ENCODE peak calls at places on chromosomes 12 and 14, in ten cellular contexts. One of them, this sample, is unnamed.

GRCh38 chr14:69708049-69708448 is 58.9 kb upstream of the SRSF5 start:
- DNase-seq in nephron progenitor cell: no peak
- DNase-seq in HCT116: no peak
- DNase-seq in left lung: no peak
- DNase-seq in BE2C: no peak
- DNase-seq in HFFc6: no peak
- DNase-seq in OCI-LY7: peak
- DNase-seq in upper lobe of right lung: no peak
- DNase-seq in Calu3: no peak
- DNase-seq in fibroblast of villous mesenchyme: no peak
- DNase-seq in this sample: no peak

GRCh38 chr12:46384451-46385301 is 12.1 kb upstream of the SLC38A2 start:
- DNase-seq in HFFc6: no peak
- DNase-seq in left lung: no peak
- DNase-seq in BE2C: no peak
- DNase-seq in nephron progenitor cell: no peak
- DNase-seq in fibroblast of villous mesenchyme: peak
- DNase-seq in HCT116: no peak
- DNase-seq in upper lobe of right lung: no peak
- DNase-seq in OCI-LY7: no peak
- DNase-seq in Calu3: no peak
- DNase-seq in this sample: no peak

GRCh38 chr14:68474741-68475140 is 318.1 kb downstream of the ZFP36L1 start:
- DNase-seq in BE2C: no peak
- DNase-seq in HFFc6: no peak
- DNase-seq in OCI-LY7: no peak
- DNase-seq in HCT116: no peak
- DNase-seq in left lung: no peak
- DNase-seq in nephron progenitor cell: no peak
- DNase-seq in upper lobe of right lung: no peak
- DNase-seq in Calu3: peak
- DNase-seq in fibroblast of villous mesenchyme: no peak
- DNase-seq in this sample: no peak

GRCh38 chr12:63867026-63867425 is 22.5 kb downstream of the SRGAP1 start:
- DNase-seq in BE2C: no peak
- DNase-seq in left lung: no peak
- DNase-seq in fibroblast of villous mesenchyme: no peak
- DNase-seq in nephron progenitor cell: no peak
- DNase-seq in upper lobe of right lung: no peak
- DNase-seq in HCT116: no peak
- DNase-seq in Calu3: no peak
- DNase-seq in HFFc6: no peak
- DNase-seq in OCI-LY7: no peak
- DNase-seq in this sample: no peak

GRCh38 chr12:8026282-8026637 is 6.3 kb upstream of the FOXJ2 start:
- DNase-seq in nephron progenitor cell: no peak
- DNase-seq in HFFc6: no peak
- DNase-seq in upper lobe of right lung: no peak
- DNase-seq in fibroblast of villous mesenchyme: peak
- DNase-seq in HCT116: no peak
- DNase-seq in left lung: no peak
- DNase-seq in OCI-LY7: no peak
- DNase-seq in BE2C: no peak
- DNase-seq in Calu3: no peak
- DNase-seq in this sample: no peak

GRCh38 chr12:106133136-106134087 is 5.3 kb downstream of the NUAK1 start:
- DNase-seq in fibroblast of villous mesenchyme: no peak
- DNase-seq in HCT116: no peak
- DNase-seq in Calu3: peak
- DNase-seq in left lung: no peak
- DNase-seq in BE2C: no peak
- DNase-seq in OCI-LY7: no peak
- DNase-seq in nephron progenitor cell: no peak
- DNase-seq in upper lobe of right lung: no peak
- DNase-seq in HFFc6: peak
- DNase-seq in this sample: no peak

GRCh38 chr12:59780605-59781135 is 184.8 kb downstream of the SLC16A7 start:
- DNase-seq in HCT116: peak
- DNase-seq in nephron progenitor cell: no peak
- DNase-seq in fibroblast of villous mesenchyme: peak
- DNase-seq in OCI-LY7: peak
- DNase-seq in Calu3: peak
- DNase-seq in upper lobe of right lung: no peak
- DNase-seq in left lung: no peak
- DNase-seq in BE2C: no peak
- DNase-seq in HFFc6: peak
- DNase-seq in this sample: no peak

GRCh38 chr12:47277972-47278448 is 198.3 kb upstream of the AMIGO2 start:
- DNase-seq in nephron progenitor cell: no peak
- DNase-seq in HFFc6: peak
- DNase-seq in OCI-LY7: no peak
- DNase-seq in upper lobe of right lung: no peak
- DNase-seq in BE2C: no peak
- DNase-seq in left lung: no peak
- DNase-seq in fibroblast of villous mesenchyme: peak
- DNase-seq in Calu3: peak
- DNase-seq in HCT116: peak
- DNase-seq in this sample: no peak

GRCh38 chr12:109995703-109996482 is at the start of gene GIT2:
- DNase-seq in BE2C: peak
- DNase-seq in HFFc6: peak
- DNase-seq in left lung: peak
- DNase-seq in nephron progenitor cell: peak
- DNase-seq in fibroblast of villous mesenchyme: peak
- DNase-seq in HCT116: peak
- DNase-seq in upper lobe of right lung: peak
- DNase-seq in Calu3: peak
- DNase-seq in OCI-LY7: peak
- DNase-seq in this sample: peak

GRCh38 chr12:69024413-69024812 is 91.4 kb upstream of the CPM start:
- DNase-seq in left lung: peak
- DNase-seq in nephron progenitor cell: peak
- DNase-seq in HFFc6: peak
- DNase-seq in OCI-LY7: no peak
- DNase-seq in HCT116: peak
- DNase-seq in Calu3: peak
- DNase-seq in BE2C: no peak
- DNase-seq in upper lobe of right lung: peak
- DNase-seq in fibroblast of villous mesenchyme: peak
- DNase-seq in this sample: no peak

GRCh38 chr12:92827836-92828431 is 101.2 kb downstream of the EEA1 start:
- DNase-seq in BE2C: peak
- DNase-seq in left lung: no peak
- DNase-seq in upper lobe of right lung: no peak
- DNase-seq in Calu3: peak
- DNase-seq in HCT116: peak
- DNase-seq in nephron progenitor cell: peak
- DNase-seq in OCI-LY7: peak
- DNase-seq in fibroblast of villous mesenchyme: peak
- DNase-seq in HFFc6: peak
- DNase-seq in this sample: no peak

GRCh38 chr12:50621435-50622304 is 116.9 kb downstream of the DIP2B start:
- DNase-seq in left lung: no peak
- DNase-seq in upper lobe of right lung: no peak
- DNase-seq in Calu3: no peak
- DNase-seq in HFFc6: no peak
- DNase-seq in fibroblast of villous mesenchyme: no peak
- DNase-seq in HCT116: no peak
- DNase-seq in OCI-LY7: no peak
- DNase-seq in nephron progenitor cell: no peak
- DNase-seq in BE2C: no peak
- DNase-seq in this sample: no peak

GRCh38 chr12:28089363-28089762 is 100.9 kb upstream of the CCDC91 start:
- DNase-seq in left lung: no peak
- DNase-seq in fibroblast of villous mesenchyme: peak
- DNase-seq in Calu3: no peak
- DNase-seq in HCT116: no peak
- DNase-seq in OCI-LY7: no peak
- DNase-seq in BE2C: no peak
- DNase-seq in HFFc6: peak
- DNase-seq in upper lobe of right lung: no peak
- DNase-seq in nephron progenitor cell: peak
- DNase-seq in this sample: no peak

DNA sequence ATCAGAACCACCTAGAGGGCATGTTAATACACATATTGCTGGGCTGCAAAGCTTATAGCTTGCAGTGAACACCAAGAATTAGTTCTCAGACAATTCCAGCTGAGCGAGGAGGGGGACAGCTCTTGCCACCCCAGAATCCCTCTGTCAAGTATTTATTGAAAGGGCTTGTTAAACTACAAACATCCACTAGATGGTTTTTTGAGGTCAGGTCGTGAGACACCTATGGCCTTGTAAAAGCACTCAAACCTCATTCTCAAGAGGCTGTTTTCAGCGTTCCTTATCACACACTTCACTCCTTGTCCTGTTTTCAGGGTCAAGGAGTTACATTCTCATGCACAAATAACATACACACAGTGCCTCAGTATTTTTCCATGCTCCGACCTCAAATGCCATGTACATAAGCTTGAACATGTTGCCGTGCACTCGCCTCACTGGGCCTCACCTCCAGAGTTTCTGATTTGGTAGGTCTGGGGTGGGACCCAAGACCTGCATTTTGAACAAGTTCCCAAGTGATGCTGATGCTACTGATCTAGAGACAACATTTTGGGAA is 98.8 kb upstream of the PTPRR start:
- DNase-seq in HCT116: no peak
- DNase-seq in upper lobe of right lung: no peak
- DNase-seq in HFFc6: no peak
- DNase-seq in nephron progenitor cell: no peak
- DNase-seq in OCI-LY7: no peak
- DNase-seq in fibroblast of villous mesenchyme: no peak
- DNase-seq in Calu3: no peak
- DNase-seq in BE2C: no peak
- DNase-seq in left lung: no peak
- DNase-seq in this sample: no peak
- TF ChIP-seq CTCF in HCT116: no peak
- TF ChIP-seq CTCF in upper lobe of right lung: no peak
- TF ChIP-seq CTCF in HFFc6: no peak
- TF ChIP-seq CTCF in nephron progenitor cell: no peak
- TF ChIP-seq CTCF in OCI-LY7: no peak
- TF ChIP-seq CTCF in fibroblast of villous mesenchyme: no peak
- TF ChIP-seq CTCF in Calu3: no peak
- TF ChIP-seq CTCF in BE2C: no peak
- TF ChIP-seq CTCF in left lung: no peak
- TF ChIP-seq CTCF in this sample: no peak

DNA sequence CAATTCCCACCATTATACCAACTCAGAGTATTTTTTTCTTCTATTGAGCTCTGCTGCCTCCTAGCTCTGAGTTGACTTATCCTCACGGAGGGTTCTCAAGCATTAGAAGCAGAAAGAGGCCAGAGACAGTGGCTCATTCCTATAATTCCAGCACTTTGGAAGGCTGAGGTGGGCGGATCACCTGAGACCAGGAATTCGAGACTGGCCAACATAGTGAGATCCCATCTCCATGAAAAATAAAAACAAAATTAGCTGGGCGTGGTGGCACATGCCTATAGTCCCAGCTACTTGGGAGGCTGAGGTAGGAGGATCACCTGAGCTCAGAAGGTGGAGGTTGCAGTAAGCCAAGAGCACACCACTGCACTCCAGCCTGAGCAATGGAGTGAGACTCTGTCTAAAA is 21.0 kb downstream of the HPD start:
- DNase-seq in fibroblast of villous mesenchyme: no peak
- DNase-seq in nephron progenitor cell: no peak
- DNase-seq in HCT116: no peak
- DNase-seq in BE2C: no peak
- DNase-seq in HFFc6: no peak
- DNase-seq in left lung: no peak
- DNase-seq in OCI-LY7: no peak
- DNase-seq in upper lobe of right lung: no peak
- DNase-seq in Calu3: no peak
- DNase-seq in this sample: no peak
- TF ChIP-seq CTCF in fibroblast of villous mesenchyme: peak
- TF ChIP-seq CTCF in nephron progenitor cell: no peak
- TF ChIP-seq CTCF in HCT116: no peak
- TF ChIP-seq CTCF in BE2C: no peak
- TF ChIP-seq CTCF in HFFc6: no peak
- TF ChIP-seq CTCF in left lung: no peak
- TF ChIP-seq CTCF in OCI-LY7: peak
- TF ChIP-seq CTCF in upper lobe of right lung: no peak
- TF ChIP-seq CTCF in Calu3: no peak
- TF ChIP-seq CTCF in this sample: no peak

GRCh38 chr12:49342066-49342913 is 4.4 kb upstream of the DNAJC22 start:
- DNase-seq in Calu3: peak
- DNase-seq in HFFc6: peak
- DNase-seq in upper lobe of right lung: peak
- DNase-seq in BE2C: peak
- DNase-seq in HCT116: peak
- DNase-seq in left lung: peak
- DNase-seq in OCI-LY7: peak
- DNase-seq in nephron progenitor cell: peak
- DNase-seq in fibroblast of villous mesenchyme: peak
- DNase-seq in this sample: peak
- TF ChIP-seq CTCF in Calu3: peak
- TF ChIP-seq CTCF in HFFc6: peak
- TF ChIP-seq CTCF in upper lobe of right lung: peak
- TF ChIP-seq CTCF in BE2C: peak
- TF ChIP-seq CTCF in HCT116: no peak
- TF ChIP-seq CTCF in left lung: peak
- TF ChIP-seq CTCF in OCI-LY7: peak
- TF ChIP-seq CTCF in nephron progenitor cell: peak
- TF ChIP-seq CTCF in fibroblast of villous mesenchyme: peak
- TF ChIP-seq CTCF in this sample: peak

GRCh38 chr12:125451408-125451807 is 386.2 kb downstream of the AACS start:
- DNase-seq in OCI-LY7: no peak
- DNase-seq in fibroblast of villous mesenchyme: no peak
- DNase-seq in left lung: no peak
- DNase-seq in HFFc6: no peak
- DNase-seq in nephron progenitor cell: no peak
- DNase-seq in HCT116: no peak
- DNase-seq in upper lobe of right lung: no peak
- DNase-seq in BE2C: no peak
- DNase-seq in Calu3: no peak
- DNase-seq in this sample: no peak

GRCh38 chr12:125454786-125455450 is 389.7 kb downstream of the AACS start:
- DNase-seq in OCI-LY7: no peak
- DNase-seq in left lung: no peak
- DNase-seq in HCT116: no peak
- DNase-seq in Calu3: no peak
- DNase-seq in nephron progenitor cell: no peak
- DNase-seq in upper lobe of right lung: no peak
- DNase-seq in BE2C: no peak
- DNase-seq in HFFc6: no peak
- DNase-seq in fibroblast of villous mesenchyme: no peak
- DNase-seq in this sample: no peak

GRCh38 chr12:125453751-125454150 is 388.5 kb downstream of the AACS start:
- DNase-seq in nephron progenitor cell: no peak
- DNase-seq in BE2C: no peak
- DNase-seq in fibroblast of villous mesenchyme: no peak
- DNase-seq in OCI-LY7: no peak
- DNase-seq in left lung: no peak
- DNase-seq in HCT116: no peak
- DNase-seq in Calu3: no peak
- DNase-seq in upper lobe of right lung: no peak
- DNase-seq in HFFc6: no peak
- DNase-seq in this sample: no peak

DNA sequence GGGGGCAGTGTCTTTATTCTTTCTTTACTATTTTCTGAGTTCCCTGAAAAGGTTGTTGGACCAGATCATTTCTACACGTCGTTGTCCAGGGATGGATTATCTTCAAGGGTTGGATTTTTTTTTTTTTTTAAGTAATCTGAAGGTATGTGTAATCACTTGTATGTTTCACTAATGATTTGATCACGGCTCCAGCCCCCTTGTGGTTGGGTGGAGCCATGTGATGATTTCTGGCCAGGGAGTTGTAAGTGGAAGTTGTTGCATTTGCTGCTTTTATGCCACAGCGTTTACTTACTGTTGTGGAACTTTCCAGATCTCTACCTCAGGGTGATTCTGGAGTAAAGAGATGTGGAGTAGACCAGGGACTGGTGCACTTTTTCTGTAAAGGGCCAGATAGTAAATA is 390.3 kb downstream of the AACS start:
- DNase-seq in HCT116: no peak
- DNase-seq in Calu3: no peak
- DNase-seq in upper lobe of right lung: no peak
- DNase-seq in fibroblast of villous mesenchyme: no peak
- DNase-seq in left lung: no peak
- DNase-seq in HFFc6: no peak
- DNase-seq in OCI-LY7: peak
- DNase-seq in nephron progenitor cell: no peak
- DNase-seq in BE2C: no peak
- DNase-seq in this sample: no peak
- TF ChIP-seq CTCF in HCT116: no peak
- TF ChIP-seq CTCF in Calu3: no peak
- TF ChIP-seq CTCF in upper lobe of right lung: no peak
- TF ChIP-seq CTCF in fibroblast of villous mesenchyme: no peak
- TF ChIP-seq CTCF in left lung: no peak
- TF ChIP-seq CTCF in HFFc6: no peak
- TF ChIP-seq CTCF in OCI-LY7: peak
- TF ChIP-seq CTCF in nephron progenitor cell: peak
- TF ChIP-seq CTCF in BE2C: no peak
- TF ChIP-seq CTCF in this sample: peak